ENCODE peak calls at places on chromosome X, in six cellular contexts. F is colonic mucosa, C is sigmoid colon, V is fibroblast of lung, A is astrocyte, I is transverse colon. B is an unnamed sample.

GRCh38 chrX:137428777-137429564 is 137.0 kb upstream of the ZIC3 start:
- DNase-seq in A (no peak), F (no peak), V (no peak), I (no peak), C (no peak), B (peak)

GRCh38 chrX:119482497-119483480 is 14.5 kb downstream of the SLC25A5 start:
- DNase-seq in F (peak), I (peak), V (peak), C (peak), A (peak), B (peak)

GRCh38 chrX:147476008-147476407 is 435.7 kb upstream of the FMR1 start:
- DNase-seq in I (peak), C (no peak), F (no peak), V (no peak), A (no peak), B (no peak)

GRCh38 chrX:53048169-53049126 is at the start of gene GPR173:
- DNase-seq in C (peak), A (peak), V (peak), F (peak), I (peak), B (peak)

GRCh38 chrX:19785647-19786046 is 101.8 kb downstream of the SH3KBP1 start:
- DNase-seq in F (no peak), C (no peak), A (no peak), V (no peak), I (no peak), B (no peak)

GRCh38 chrX:70485466-70485865 is 40.8 kb downstream of the DLG3 start:
- DNase-seq in C (no peak), I (no peak), A (no peak), V (no peak), F (no peak), B (no peak)

GRCh38 chrX:117568238-117568637 is 548.4 kb downstream of the KLHL13 start:
- DNase-seq in I (no peak), F (no peak), V (no peak), A (no peak), C (no peak), B (no peak)

GRCh38 chrX:54182194-54182863 is 725 bp downstream of the FAM120C start:
- DNase-seq in C (peak), I (peak), F (peak), V (peak), A (no peak), B (peak)

GRCh38 chrX:2445662-2446623 is 54.8 kb downstream of the DHRSX start:
- DNase-seq in I (no peak), V (no peak), C (peak), F (no peak), A (no peak), B (no peak)

GRCh38 chrX:97968376-97969104 is 1084.8 kb downstream of the RPA4 start:
- DNase-seq in C (no peak), V (no peak), I (no peak), A (no peak), F (no peak), B (no peak)

GRCh38 chrX:34638116-34638515 is 19.0 kb downstream of the TMEM47 start:
- DNase-seq in F (no peak), I (no peak), V (peak), A (no peak), C (no peak), B (no peak)

GRCh38 chrX:150697641-150698040 is 4.4 kb downstream of the MTMR1 start:
- DNase-seq in A (no peak), F (no peak), I (no peak), C (no peak), V (no peak), B (no peak)

GRCh38 chrX:103879339-103879738 is 47.3 kb upstream of the RAB9B start:
- DNase-seq in F (no peak), V (peak), A (peak), I (no peak), C (no peak), B (no peak)

GRCh38 chrX:103637604-103638338 is 9.0 kb downstream of the TCEAL1 start:
- DNase-seq in V (no peak), A (peak), I (no peak), F (no peak), C (no peak), B (no peak)

GRCh38 chrX:73963682-73964081 is 340.3 kb upstream of the ZCCHC13 start:
- DNase-seq in C (no peak), F (no peak), V (no peak), I (no peak), A (no peak), B (no peak)

GRCh38 chrX:63918611-63919010 is 133.6 kb upstream of the ARHGEF9 start:
- DNase-seq in A (no peak), I (no peak), C (no peak), F (no peak), V (peak), B (no peak)

GRCh38 chrX:136176399-136176825 is 29.1 kb downstream of the FHL1 start:
- DNase-seq in F (no peak), V (peak), I (no peak), A (peak), C (peak), B (no peak)

GRCh38 chrX:132732236-132732635 is 226.2 kb downstream of the HS6ST2 start:
- DNase-seq in C (no peak), I (no peak), A (no peak), V (no peak), F (no peak), B (no peak)

GRCh38 chrX:153153516-153153915 is 25.6 kb upstream of the MAGEA1 start:
- DNase-seq in C (no peak), I (no peak), A (no peak), F (no peak), V (no peak), B (no peak)

GRCh38 chrX:41559235-41559634 is 112.1 kb downstream of the NYX start:
- DNase-seq in F (no peak), C (no peak), V (no peak), A (no peak), I (no peak), B (no peak)
- H3K27ac ChIP-seq in F (peak), C (no peak), V (peak), A (peak), I (peak), B (no peak)

DNA sequence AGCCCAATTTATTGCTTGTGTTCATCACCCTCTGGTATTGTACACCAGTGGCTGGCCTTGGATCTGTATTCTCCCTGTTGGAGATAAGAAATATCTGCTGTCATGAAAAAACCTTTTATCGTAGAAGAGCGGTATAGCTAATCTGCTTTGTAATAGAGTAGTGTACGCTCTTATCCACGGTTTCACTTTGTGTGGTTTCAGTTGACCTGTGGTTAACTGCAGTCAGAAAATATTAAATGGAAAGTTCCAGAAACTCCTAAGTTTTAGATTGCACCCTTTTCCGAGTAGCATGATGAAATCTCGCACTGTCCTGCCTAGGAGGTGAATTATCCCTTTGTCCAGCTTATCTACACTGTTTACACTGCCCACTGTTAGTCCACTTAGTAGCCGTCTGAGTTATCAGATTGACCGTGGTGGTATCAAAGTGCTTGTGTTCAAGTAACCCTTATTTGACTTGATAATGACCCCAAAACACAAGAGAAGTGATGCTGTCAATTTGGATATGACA is 42.4 kb downstream of the KDM6A start:
- DNase-seq in V (peak), F (no peak), A (peak), I (no peak), C (no peak), B (no peak)
- H3K4me3 ChIP-seq in V (peak), F (no peak), A (no peak), I (no peak), C (no peak), B (no peak)

GRCh38 chrX:131725001-131725654 is 181.3 kb downstream of the OR13H1 start:
- DNase-seq in V (no peak), F (no peak), A (no peak), I (no peak), C (no peak), B (no peak)

GRCh38 chrX:131727778-131728177 is 183.9 kb downstream of the OR13H1 start:
- DNase-seq in A (no peak), C (no peak), F (no peak), I (no peak), V (no peak), B (no peak)

GRCh38 chrX:131724292-131724691 is 180.4 kb downstream of the OR13H1 start:
- DNase-seq in A (no peak), F (no peak), C (no peak), I (no peak), V (no peak), B (no peak)

GRCh38 chrX:131728295-131729145 is 184.6 kb downstream of the OR13H1 start:
- DNase-seq in I (peak), V (no peak), A (peak), F (peak), C (peak), B (no peak)

DNA sequence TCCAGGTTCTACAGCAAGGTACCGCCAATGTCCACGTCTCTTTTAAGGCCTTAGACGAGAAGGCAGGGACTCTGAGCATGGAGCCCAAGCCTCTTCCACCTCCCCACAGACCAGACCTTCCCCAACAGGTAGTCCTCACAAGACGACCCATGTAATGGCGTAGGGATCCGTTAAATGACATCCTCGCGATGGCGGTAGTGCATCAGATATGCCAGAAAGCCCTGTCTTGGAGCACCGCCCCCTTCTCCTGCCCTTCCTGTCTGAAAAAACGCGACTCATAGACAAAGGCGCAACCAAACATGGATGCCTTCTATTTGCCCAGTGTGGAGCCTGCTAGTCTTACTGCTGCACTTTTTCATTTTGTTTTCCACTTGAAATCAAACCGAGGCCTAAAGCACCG is 185.4 kb downstream of the OR13H1 start:
- DNase-seq in A (peak), I (peak), C (peak), F (peak), V (no peak), B (peak)
- TF ChIP-seq CTCF in A (no peak), I (no peak), C (no peak), F (no peak), V (no peak), B (peak)

GRCh38 chrX:84710611-84711010 is 208.4 kb upstream of the HDX start:
- DNase-seq in V (no peak), C (no peak), I (no peak), A (no peak), F (no peak), B (no peak)
- H3K27ac ChIP-seq in V (no peak), C (no peak), I (no peak), A (no peak), F (no peak), B (no peak)

DNA sequence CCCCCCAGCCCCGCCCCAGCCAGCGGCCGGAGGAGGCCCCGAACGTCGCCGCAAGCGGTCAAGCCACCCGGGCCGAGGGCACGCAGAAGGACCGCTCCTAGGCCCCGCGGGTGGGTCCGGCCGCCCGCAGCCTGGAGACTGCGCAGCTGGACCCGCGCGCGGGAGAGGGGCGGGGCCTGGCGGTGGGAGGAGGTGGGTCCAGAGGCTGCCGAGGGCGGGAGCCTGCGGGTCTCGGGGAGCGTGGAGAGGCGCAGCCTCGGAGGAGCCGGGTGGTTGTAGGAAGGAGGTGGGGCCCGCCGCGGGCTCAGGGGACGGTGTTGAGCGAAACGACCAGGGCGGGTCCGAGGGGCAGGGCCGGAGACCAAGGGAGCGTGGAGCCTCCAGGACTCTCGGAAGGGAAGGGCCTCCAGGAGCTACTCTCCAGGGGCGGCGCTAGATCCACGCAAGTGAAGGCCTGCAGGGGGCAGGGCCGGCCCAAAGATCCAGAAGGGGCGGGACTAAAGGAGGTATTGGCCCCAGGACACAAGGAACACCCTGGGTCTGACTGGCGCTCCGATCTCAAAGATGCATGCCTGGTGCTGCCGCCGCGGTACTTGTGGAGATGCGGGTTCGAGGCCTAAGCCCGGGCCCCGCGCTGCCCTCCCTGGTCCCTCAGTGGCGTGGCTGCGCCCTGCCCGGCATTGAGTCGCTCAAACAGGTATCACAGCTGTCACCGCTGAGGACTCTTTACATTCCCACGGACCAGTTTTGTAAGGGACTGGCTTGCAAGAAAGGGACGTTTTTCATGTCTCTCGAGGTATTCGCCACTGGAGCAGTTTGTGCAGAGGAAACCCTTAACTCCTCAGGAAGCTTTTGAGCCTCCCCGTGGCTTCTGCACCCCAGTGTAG is 5.9 kb downstream of the TIMM17B start:
- DNase-seq in V (peak), A (peak), I (peak), F (peak), C (peak), B (peak)
- H3K4me3 ChIP-seq in V (peak), A (peak), I (peak), F (peak), C (peak), B (no peak)

DNA sequence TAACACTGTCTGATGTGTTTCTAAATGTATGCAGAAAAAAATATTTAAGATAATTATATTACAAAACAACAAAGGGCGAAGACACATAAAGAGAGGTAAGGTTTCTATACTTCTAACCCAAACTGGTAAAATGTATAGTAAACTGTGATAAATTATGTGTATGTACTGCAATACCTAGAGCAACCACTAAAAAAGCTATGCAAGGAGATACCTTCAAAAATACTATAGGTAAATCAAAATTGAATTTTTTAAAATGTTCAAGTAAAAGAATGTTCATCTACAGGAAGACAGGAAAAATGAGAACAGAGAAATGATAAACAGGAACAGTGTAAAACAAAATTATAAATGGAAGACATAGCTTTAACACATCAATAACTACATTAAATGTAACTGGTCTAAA is 27.3 kb upstream of the RAI2 start:
- DNase-seq in C (no peak), F (no peak), V (no peak), A (no peak), I (no peak), B (no peak)
- TF ChIP-seq CTCF in C (no peak), F (no peak), V (no peak), A (no peak), I (no peak), B (no peak)

DNA sequence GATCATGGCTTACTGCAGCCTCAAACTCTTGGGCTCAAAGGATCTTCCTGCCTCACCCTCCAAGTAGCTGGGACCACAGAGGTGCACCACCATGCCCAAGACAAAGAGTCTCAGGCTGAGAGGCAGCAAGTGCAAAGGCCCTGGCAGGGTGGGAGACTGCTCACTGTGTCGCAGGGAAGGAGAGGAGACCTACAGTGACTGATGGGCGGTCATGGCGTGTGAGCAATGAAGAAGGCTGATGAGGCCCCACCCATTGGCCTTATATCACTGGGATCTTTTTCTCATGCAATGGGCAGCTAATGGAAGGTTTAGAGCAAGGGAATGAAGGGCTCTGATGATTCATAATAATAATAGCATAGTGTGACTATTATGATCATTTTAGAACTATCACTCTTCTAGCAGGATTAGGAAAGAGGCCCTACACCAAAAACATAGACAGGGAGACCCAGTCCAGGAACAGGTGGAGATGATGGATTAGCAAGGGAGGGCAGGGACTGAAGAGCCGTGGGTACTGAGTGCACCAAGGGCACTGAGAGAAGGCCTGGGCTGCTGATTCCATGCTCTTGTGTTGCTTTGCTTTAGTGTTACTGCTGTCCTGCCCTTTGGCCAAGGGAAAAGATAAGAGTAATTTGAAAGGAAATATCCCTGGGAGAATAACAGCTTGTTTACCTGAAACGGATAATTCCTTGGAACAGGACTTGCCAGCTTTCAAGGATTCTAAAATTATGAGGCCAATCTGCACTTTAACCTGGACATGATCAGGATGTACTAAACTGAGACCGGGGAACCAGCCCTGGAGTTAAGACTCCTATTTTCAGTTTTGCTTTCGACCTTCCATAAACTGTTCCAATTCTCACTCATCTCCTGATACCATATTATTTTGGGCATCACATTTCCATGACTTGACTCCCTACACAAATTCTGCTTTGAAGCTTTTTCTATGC is 20.6 kb downstream of the FAM9C start:
- DNase-seq in V (no peak), A (no peak), I (no peak), F (no peak), C (no peak), B (no peak)
- H3K27ac ChIP-seq in V (no peak), A (no peak), I (peak), F (peak), C (no peak), B (no peak)

B was measured in kidney.